ENCODE peak calls at places on chromosome 18, in six cellular contexts. One of them, this sample, is unnamed.

GRCh38 chr18:57004366-57005121 is 142.3 kb upstream of the BOD1L2 start:
- DNase-seq in suprapubic skin: no peak
- DNase-seq in HCT116: no peak
- DNase-seq in H1: no peak
- DNase-seq in endothelial cell of umbilical vein: peak
- DNase-seq in transverse colon: no peak
- DNase-seq in this sample: peak

GRCh38 chr18:47748093-47748796 is 182.2 kb downstream of the SMAD2 start:
- DNase-seq in endothelial cell of umbilical vein: no peak
- DNase-seq in suprapubic skin: no peak
- DNase-seq in HCT116: no peak
- DNase-seq in H1: no peak
- DNase-seq in transverse colon: no peak
- DNase-seq in this sample: no peak

GRCh38 chr18:2853926-2854664 is 7.3 kb downstream of the EMILIN2 start:
- DNase-seq in H1: no peak
- DNase-seq in HCT116: no peak
- DNase-seq in suprapubic skin: no peak
- DNase-seq in endothelial cell of umbilical vein: no peak
- DNase-seq in transverse colon: no peak
- DNase-seq in this sample: no peak

GRCh38 chr18:3794537-3795348 is 344.8 kb downstream of the TGIF1 start:
- DNase-seq in endothelial cell of umbilical vein: peak
- DNase-seq in H1: no peak
- DNase-seq in transverse colon: no peak
- DNase-seq in suprapubic skin: no peak
- DNase-seq in HCT116: no peak
- DNase-seq in this sample: no peak

GRCh38 chr18:45518770-45519169 is 96.5 kb upstream of the SLC14A2 start:
- DNase-seq in H1: no peak
- DNase-seq in transverse colon: no peak
- DNase-seq in endothelial cell of umbilical vein: no peak
- DNase-seq in HCT116: no peak
- DNase-seq in suprapubic skin: no peak
- DNase-seq in this sample: no peak

GRCh38 chr18:37548679-37549289 is 16.8 kb downstream of the CELF4 start:
- DNase-seq in endothelial cell of umbilical vein: no peak
- DNase-seq in HCT116: no peak
- DNase-seq in transverse colon: no peak
- DNase-seq in suprapubic skin: no peak
- DNase-seq in H1: no peak
- DNase-seq in this sample: no peak

GRCh38 chr18:79925656-79925979 is 25.8 kb downstream of the SLC66A2 start:
- DNase-seq in transverse colon: no peak
- DNase-seq in H1: no peak
- DNase-seq in HCT116: no peak
- DNase-seq in suprapubic skin: no peak
- DNase-seq in endothelial cell of umbilical vein: no peak
- DNase-seq in this sample: no peak

GRCh38 chr18:57083485-57083884 is 63.4 kb upstream of the BOD1L2 start:
- DNase-seq in transverse colon: no peak
- DNase-seq in endothelial cell of umbilical vein: no peak
- DNase-seq in HCT116: no peak
- DNase-seq in H1: no peak
- DNase-seq in suprapubic skin: no peak
- DNase-seq in this sample: no peak

GRCh38 chr18:61995547-61996062 is 102.8 kb upstream of the RNF152 start:
- DNase-seq in transverse colon: no peak
- DNase-seq in HCT116: no peak
- DNase-seq in H1: no peak
- DNase-seq in suprapubic skin: no peak
- DNase-seq in endothelial cell of umbilical vein: no peak
- DNase-seq in this sample: no peak

GRCh38 chr18:49359732-49360444 is 100.6 kb downstream of the DYM start:
- DNase-seq in endothelial cell of umbilical vein: no peak
- DNase-seq in transverse colon: no peak
- DNase-seq in HCT116: no peak
- DNase-seq in suprapubic skin: no peak
- DNase-seq in H1: no peak
- DNase-seq in this sample: no peak

GRCh38 chr18:34691626-34692025 is 18.5 kb upstream of the DTNA start:
- DNase-seq in H1: no peak
- DNase-seq in HCT116: no peak
- DNase-seq in endothelial cell of umbilical vein: no peak
- DNase-seq in transverse colon: no peak
- DNase-seq in suprapubic skin: no peak
- DNase-seq in this sample: no peak

GRCh38 chr18:46468431-46469180 is 188.4 kb downstream of the LOXHD1 start:
- DNase-seq in transverse colon: no peak
- DNase-seq in suprapubic skin: peak
- DNase-seq in endothelial cell of umbilical vein: no peak
- DNase-seq in HCT116: no peak
- DNase-seq in H1: no peak
- DNase-seq in this sample: no peak

GRCh38 chr18:22433960-22434359 is 16.2 kb upstream of the CTAGE1 start:
- DNase-seq in H1: no peak
- DNase-seq in transverse colon: no peak
- DNase-seq in suprapubic skin: no peak
- DNase-seq in HCT116: no peak
- DNase-seq in endothelial cell of umbilical vein: no peak
- DNase-seq in this sample: no peak

GRCh38 chr18:55206941-55207340 is 247.7 kb upstream of the CCDC68 start:
- DNase-seq in suprapubic skin: no peak
- DNase-seq in HCT116: no peak
- DNase-seq in endothelial cell of umbilical vein: no peak
- DNase-seq in transverse colon: no peak
- DNase-seq in H1: no peak
- DNase-seq in this sample: no peak

GRCh38 chr18:55509631-55510372 is 78.2 kb downstream of the TCF4 start:
- DNase-seq in endothelial cell of umbilical vein: peak
- DNase-seq in HCT116: no peak
- DNase-seq in H1: no peak
- DNase-seq in transverse colon: no peak
- DNase-seq in suprapubic skin: no peak
- DNase-seq in this sample: peak

GRCh38 chr18:26215247-26215970 is 10.8 kb upstream of the TAF4B start:
- DNase-seq in transverse colon: no peak
- DNase-seq in endothelial cell of umbilical vein: no peak
- DNase-seq in HCT116: no peak
- DNase-seq in suprapubic skin: no peak
- DNase-seq in H1: no peak
- DNase-seq in this sample: no peak

GRCh38 chr18:23967321-23968089 is 47.0 kb upstream of the TTC39C start:
- DNase-seq in HCT116: no peak
- DNase-seq in suprapubic skin: no peak
- DNase-seq in endothelial cell of umbilical vein: no peak
- DNase-seq in H1: no peak
- DNase-seq in transverse colon: no peak
- DNase-seq in this sample: no peak

GRCh38 chr18:75779910-75780309 is 352.4 kb upstream of the SMIM21 start:
- DNase-seq in H1: no peak
- DNase-seq in endothelial cell of umbilical vein: no peak
- DNase-seq in transverse colon: no peak
- DNase-seq in suprapubic skin: no peak
- DNase-seq in HCT116: no peak
- DNase-seq in this sample: no peak

GRCh38 chr18:12253517-12254136 is 534 bp upstream of the CIDEA start:
- DNase-seq in transverse colon: no peak
- DNase-seq in H1: peak
- DNase-seq in endothelial cell of umbilical vein: no peak
- DNase-seq in suprapubic skin: no peak
- DNase-seq in HCT116: no peak
- DNase-seq in this sample: no peak

GRCh38 chr18:77133051-77133919 is 702 bp upstream of the MBP start:
- DNase-seq in suprapubic skin: peak
- DNase-seq in HCT116: no peak
- DNase-seq in H1: peak
- DNase-seq in transverse colon: peak
- DNase-seq in endothelial cell of umbilical vein: no peak
- DNase-seq in this sample: no peak

GRCh38 chr18:61926532-61926931 is 33.7 kb upstream of the RNF152 start:
- DNase-seq in transverse colon: no peak
- DNase-seq in HCT116: no peak
- DNase-seq in suprapubic skin: no peak
- DNase-seq in H1: no peak
- DNase-seq in endothelial cell of umbilical vein: no peak
- DNase-seq in this sample: no peak

GRCh38 chr18:24878289-24878688 is 417.9 kb downstream of the HRH4 start:
- DNase-seq in H1: no peak
- DNase-seq in suprapubic skin: no peak
- DNase-seq in transverse colon: no peak
- DNase-seq in HCT116: no peak
- DNase-seq in endothelial cell of umbilical vein: peak
- DNase-seq in this sample: no peak

GRCh38 chr18:74292541-74292858 is 737 bp upstream of the CYB5A start:
- DNase-seq in endothelial cell of umbilical vein: no peak
- DNase-seq in H1: no peak
- DNase-seq in suprapubic skin: no peak
- DNase-seq in transverse colon: no peak
- DNase-seq in HCT116: no peak
- DNase-seq in this sample: no peak

GRCh38 chr18:74290831-74291770 is 662 bp downstream of the CYB5A start:
- DNase-seq in transverse colon: peak
- DNase-seq in H1: peak
- DNase-seq in HCT116: peak
- DNase-seq in endothelial cell of umbilical vein: no peak
- DNase-seq in suprapubic skin: no peak
- DNase-seq in this sample: no peak

GRCh38 chr18:74294526-74294925 is 2.8 kb upstream of the CYB5A start:
- DNase-seq in HCT116: no peak
- DNase-seq in suprapubic skin: no peak
- DNase-seq in H1: no peak
- DNase-seq in endothelial cell of umbilical vein: no peak
- DNase-seq in transverse colon: no peak
- DNase-seq in this sample: no peak

GRCh38 chr18:74289946-74290478 is 1.8 kb downstream of the CYB5A start:
- DNase-seq in H1: no peak
- DNase-seq in transverse colon: no peak
- DNase-seq in HCT116: no peak
- DNase-seq in suprapubic skin: no peak
- DNase-seq in endothelial cell of umbilical vein: no peak
- DNase-seq in this sample: no peak

GRCh38 chr18:74291771-74292540 is at the start of gene CYB5A:
- DNase-seq in H1: peak
- DNase-seq in endothelial cell of umbilical vein: peak
- DNase-seq in HCT116: peak
- DNase-seq in transverse colon: peak
- DNase-seq in suprapubic skin: peak
- DNase-seq in this sample: peak
- TF ChIP-seq POLR2A in H1: no peak
- TF ChIP-seq POLR2A in endothelial cell of umbilical vein: no peak
- TF ChIP-seq POLR2A in HCT116: no peak
- TF ChIP-seq POLR2A in transverse colon: peak
- TF ChIP-seq POLR2A in suprapubic skin: no peak
- TF ChIP-seq POLR2A in this sample: no peak

DNA sequence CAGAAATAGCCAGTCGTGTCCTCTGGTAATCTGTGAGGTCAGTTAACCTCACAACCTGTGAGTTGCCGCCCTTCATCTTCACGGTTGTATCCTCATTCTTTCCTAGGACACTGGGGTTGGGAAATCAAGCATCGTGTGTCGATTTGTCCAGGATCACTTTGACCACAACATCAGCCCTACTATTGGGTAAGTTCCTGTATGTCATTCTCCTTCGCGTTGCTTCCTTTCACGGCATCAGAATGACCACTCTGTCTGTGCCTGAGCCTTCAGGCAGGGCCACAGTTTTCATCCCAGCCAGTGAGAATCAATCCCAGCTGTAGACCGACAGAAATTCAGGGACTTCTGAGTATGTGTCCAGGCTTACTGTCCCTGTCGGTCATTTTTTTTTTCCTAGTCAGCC is 67.1 kb downstream of the RAB31 start:
- DNase-seq in H1: peak
- DNase-seq in transverse colon: no peak
- DNase-seq in suprapubic skin: no peak
- DNase-seq in HCT116: no peak
- DNase-seq in endothelial cell of umbilical vein: no peak
- DNase-seq in this sample: no peak
- TF ChIP-seq POLR2AphosphoS5 in H1: no peak
- TF ChIP-seq POLR2AphosphoS5 in transverse colon: peak
- TF ChIP-seq POLR2AphosphoS5 in suprapubic skin: peak
- TF ChIP-seq POLR2AphosphoS5 in HCT116: no peak
- TF ChIP-seq POLR2AphosphoS5 in endothelial cell of umbilical vein: no peak
- TF ChIP-seq POLR2AphosphoS5 in this sample: no peak

DNA sequence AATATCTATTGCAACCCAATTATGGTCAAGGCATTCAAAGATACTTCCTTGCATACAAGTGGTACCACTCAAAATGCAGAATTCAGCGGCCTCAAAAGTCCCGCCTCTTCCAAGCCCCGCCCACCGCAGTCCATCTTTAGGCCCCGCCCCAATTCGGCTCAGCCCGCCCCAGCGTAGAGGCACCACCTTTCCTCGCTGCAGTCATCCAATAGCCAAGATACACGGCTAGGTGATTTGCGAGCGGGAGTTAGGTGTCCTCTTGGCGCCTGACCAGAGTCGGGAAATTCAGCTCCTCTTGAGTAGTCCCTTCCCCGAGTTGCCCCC is 431 bp upstream of the SEC11C start:
- DNase-seq in suprapubic skin: peak
- DNase-seq in endothelial cell of umbilical vein: no peak
- DNase-seq in transverse colon: peak
- DNase-seq in HCT116: peak
- DNase-seq in H1: no peak
- DNase-seq in this sample: peak
- TF ChIP-seq POLR2A in suprapubic skin: no peak
- TF ChIP-seq POLR2A in endothelial cell of umbilical vein: no peak
- TF ChIP-seq POLR2A in transverse colon: no peak
- TF ChIP-seq POLR2A in HCT116: no peak
- TF ChIP-seq POLR2A in H1: peak
- TF ChIP-seq POLR2A in this sample: no peak

DNA sequence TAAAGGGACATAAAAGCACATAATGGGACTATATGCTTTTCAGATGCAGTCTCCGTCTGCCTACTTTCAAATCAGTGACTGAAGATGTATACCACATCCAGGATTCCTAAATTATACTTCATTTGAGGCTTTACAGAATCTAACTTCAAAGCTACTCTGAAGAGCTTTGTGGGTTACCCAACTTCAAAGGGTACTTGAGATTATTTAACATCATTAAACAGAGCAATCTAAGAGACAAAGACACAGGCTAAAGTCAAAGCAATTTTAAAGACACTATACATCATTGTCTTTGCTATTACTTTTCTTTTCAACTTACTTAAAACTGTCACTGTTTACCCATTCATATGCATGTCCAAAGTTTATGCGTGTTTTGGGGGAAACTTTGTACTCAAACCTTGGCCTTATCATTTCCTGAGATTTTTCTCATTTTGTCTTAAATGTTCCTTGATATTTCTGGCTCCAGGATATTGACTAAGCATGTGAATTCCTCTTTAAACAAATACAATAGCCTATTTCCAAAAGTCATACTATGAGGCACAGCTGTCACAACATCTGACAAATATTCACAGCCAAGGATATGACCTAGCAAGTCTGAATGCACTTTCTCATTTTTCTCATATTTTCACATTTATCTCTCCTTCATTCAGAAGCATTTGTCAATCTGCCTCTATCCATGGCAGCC is 1985.1 kb upstream of the PIK3C3 start:
- DNase-seq in transverse colon: no peak
- DNase-seq in HCT116: no peak
- DNase-seq in H1: no peak
- DNase-seq in endothelial cell of umbilical vein: peak
- DNase-seq in suprapubic skin: no peak
- DNase-seq in this sample: no peak
- TF ChIP-seq POLR2AphosphoS5 in transverse colon: no peak
- TF ChIP-seq POLR2AphosphoS5 in HCT116: no peak
- TF ChIP-seq POLR2AphosphoS5 in H1: no peak
- TF ChIP-seq POLR2AphosphoS5 in endothelial cell of umbilical vein: peak
- TF ChIP-seq POLR2AphosphoS5 in suprapubic skin: no peak
- TF ChIP-seq POLR2AphosphoS5 in this sample: no peak

GRCh38 chr18:989423-989822 is 84.8 kb downstream of the ADCYAP1 start:
- DNase-seq in HCT116: no peak
- DNase-seq in transverse colon: no peak
- DNase-seq in H1: no peak
- DNase-seq in endothelial cell of umbilical vein: no peak
- DNase-seq in suprapubic skin: no peak
- DNase-seq in this sample: no peak
- TF ChIP-seq POLR2A in HCT116: no peak
- TF ChIP-seq POLR2A in transverse colon: no peak
- TF ChIP-seq POLR2A in H1: no peak
- TF ChIP-seq POLR2A in endothelial cell of umbilical vein: no peak
- TF ChIP-seq POLR2A in suprapubic skin: no peak
- TF ChIP-seq POLR2A in this sample: no peak